ENCODE peak calls at places on chromosome 2, in ten cellular contexts. K is Kasumi-1; R is stimulated activated CD8-positive, alpha-beta memory T cell treated with anti-CD3 and anti-CD28 coated beads, Interleukin-4, amount 100 ng/mL, for 48 hours; Z is stimulated activated CD4-positive, alpha-beta T cell treated with anti-CD3 and anti-CD28 coated beads, Interleukin-1b, Interleukin-23, amount 100 ng/mL, for 1 hour; D is NCI-H1092; B is NCI-H345; I is aorta; Q is effector memory CD4-positive, alpha-beta T cell; P is HEK293T; M is NCI-H748 treated with DMSO at 0.1 percent for 48 hours. Y is an unnamed sample.

GRCh38 chr2:39851251-39851650 is 72.2 kb upstream of the THUMPD2 start:
- DNase-seq in I (no peak), Q (no peak), Z (no peak), R (no peak), D (no peak), K (no peak), B (no peak), M (no peak), P (no peak), Y (no peak)

GRCh38 chr2:221999702-222000101 is 299.1 kb downstream of the PAX3 start:
- DNase-seq in K (no peak), Q (no peak), D (no peak), I (no peak), P (no peak), M (no peak), B (no peak), R (no peak), Z (no peak), Y (peak)

GRCh38 chr2:117351396-117351795 is 463.1 kb upstream of the DDX18 start:
- DNase-seq in M (no peak), B (no peak), R (no peak), K (no peak), D (no peak), P (no peak), I (no peak), Q (no peak), Z (no peak), Y (no peak)

GRCh38 chr2:28507806-28508764 is 12.2 kb downstream of the PLB1 start:
- DNase-seq in I (no peak), Q (peak), Z (no peak), D (no peak), K (no peak), M (no peak), R (peak), P (no peak), B (peak), Y (peak)

GRCh38 chr2:145156199-145156598 is 636.3 kb upstream of the ZEB2 start:
- DNase-seq in M (no peak), Z (no peak), I (no peak), K (no peak), D (no peak), Q (no peak), P (no peak), B (no peak), R (no peak), Y (no peak)

GRCh38 chr2:210226186-210226585 is 939 bp upstream of the ACADL start:
- DNase-seq in I (no peak), P (no peak), M (no peak), B (no peak), K (no peak), Z (no peak), R (no peak), Q (no peak), D (no peak), Y (no peak)

GRCh38 chr2:206936006-206936405 is 3.3 kb upstream of the CPO start:
- DNase-seq in I (no peak), Q (no peak), R (no peak), Z (no peak), D (no peak), B (no peak), M (no peak), K (no peak), P (no peak), Y (no peak)

GRCh38 chr2:2452961-2453360 is 121.9 kb upstream of the MYT1L start:
- DNase-seq in Z (no peak), B (no peak), P (no peak), I (no peak), D (no peak), K (no peak), R (no peak), Q (no peak), M (no peak), Y (no peak)

GRCh38 chr2:240916571-240917008 is 10.5 kb downstream of the CROCC2 start:
- DNase-seq in Z (no peak), M (no peak), B (peak), I (peak), R (no peak), P (no peak), D (no peak), Q (no peak), K (no peak), Y (no peak)

GRCh38 chr2:217740796-217741195 is 262.0 kb downstream of the TNS1 start:
- DNase-seq in D (no peak), K (no peak), P (no peak), B (no peak), I (no peak), Q (no peak), M (no peak), R (no peak), Z (no peak), Y (no peak)

GRCh38 chr2:207869784-207870778 is 100.4 kb upstream of the FZD5 start:
- DNase-seq in P (no peak), I (no peak), Z (no peak), M (no peak), B (no peak), K (no peak), D (no peak), R (no peak), Q (no peak), Y (peak)

GRCh38 chr2:20067992-20068727 is 16.7 kb upstream of the LAPTM4A start:
- DNase-seq in P (no peak), M (no peak), Z (no peak), Q (no peak), D (no peak), I (no peak), B (no peak), K (no peak), R (no peak), Y (peak)

GRCh38 chr2:108385411-108386071 is 7.8 kb downstream of the SULT1C4 start:
- DNase-seq in M (no peak), Z (no peak), Q (no peak), P (no peak), R (no peak), D (no peak), I (no peak), K (no peak), B (no peak), Y (peak)

GRCh38 chr2:138814123-138814883 is 34.1 kb upstream of the NXPH2 start:
- DNase-seq in Q (no peak), I (no peak), R (no peak), M (peak), K (peak), Z (no peak), D (peak), B (peak), P (peak), Y (no peak)

GRCh38 chr2:185793532-185794073 is 55.0 kb downstream of the FSIP2 start:
- DNase-seq in M (no peak), Q (no peak), K (no peak), R (no peak), I (no peak), D (no peak), Z (no peak), P (no peak), B (no peak), Y (no peak)

GRCh38 chr2:149729575-149729974 is 142.0 kb upstream of the MMADHC start:
- DNase-seq in Q (no peak), Z (no peak), P (no peak), B (no peak), K (no peak), R (no peak), M (no peak), D (no peak), I (no peak), Y (no peak)

GRCh38 chr2:207767461-207768167 is 2.1 kb downstream of the FZD5 start:
- DNase-seq in B (no peak), Z (no peak), I (peak), R (peak), M (peak), K (no peak), P (no peak), D (peak), Q (no peak), Y (no peak)

GRCh38 chr2:112187805-112188596 is 49.8 kb downstream of the FBLN7 start:
- DNase-seq in B (no peak), P (no peak), K (no peak), R (peak), Q (peak), Z (peak), I (no peak), M (no peak), D (no peak), Y (no peak)

Y was measured in Caki2.